ENCODE peak calls at places on chromosomes 7 and 10, in eight cellular contexts. One of them, this sample, is unnamed.

GRCh38 chr7:103752995-103753394 is 236.5 kb downstream of the RELN start:
- DNase-seq in T follicular helper cell: no peak
- DNase-seq in naive thymus-derived CD4-positive, alpha-beta T cell: no peak
- DNase-seq in nephron progenitor cell: no peak
- DNase-seq in foreskin keratinocyte: peak
- DNase-seq in activated T-cell treated with anti-CD3 and anti-CD28 coated beads, Interleukin-2, amount 50 U/mL, for 24 hours: no peak
- DNase-seq in activated T-helper 1 cell treated with anti-CD3 and anti-CD28 coated beads, Interleukin-2, amount 50 U/mL, for 16 hours: no peak
- DNase-seq in NT2/D1: no peak
- DNase-seq in this sample: no peak

GRCh38 chr7:41570766-41571165 is 132.1 kb downstream of the INHBA start:
- DNase-seq in activated T-cell treated with anti-CD3 and anti-CD28 coated beads, Interleukin-2, amount 50 U/mL, for 24 hours: no peak
- DNase-seq in activated T-helper 1 cell treated with anti-CD3 and anti-CD28 coated beads, Interleukin-2, amount 50 U/mL, for 16 hours: no peak
- DNase-seq in foreskin keratinocyte: no peak
- DNase-seq in NT2/D1: no peak
- DNase-seq in naive thymus-derived CD4-positive, alpha-beta T cell: no peak
- DNase-seq in T follicular helper cell: no peak
- DNase-seq in nephron progenitor cell: no peak
- DNase-seq in this sample: no peak

GRCh38 chr7:125857606-125858005 is 928.0 kb upstream of the POT1 start:
- DNase-seq in NT2/D1: no peak
- DNase-seq in foreskin keratinocyte: peak
- DNase-seq in T follicular helper cell: no peak
- DNase-seq in nephron progenitor cell: no peak
- DNase-seq in activated T-cell treated with anti-CD3 and anti-CD28 coated beads, Interleukin-2, amount 50 U/mL, for 24 hours: no peak
- DNase-seq in activated T-helper 1 cell treated with anti-CD3 and anti-CD28 coated beads, Interleukin-2, amount 50 U/mL, for 16 hours: no peak
- DNase-seq in naive thymus-derived CD4-positive, alpha-beta T cell: no peak
- DNase-seq in this sample: no peak

GRCh38 chr7:141744131-141744530 is 6.0 kb downstream of the SSBP1 start:
- DNase-seq in NT2/D1: no peak
- DNase-seq in foreskin keratinocyte: no peak
- DNase-seq in nephron progenitor cell: no peak
- DNase-seq in activated T-cell treated with anti-CD3 and anti-CD28 coated beads, Interleukin-2, amount 50 U/mL, for 24 hours: no peak
- DNase-seq in naive thymus-derived CD4-positive, alpha-beta T cell: no peak
- DNase-seq in activated T-helper 1 cell treated with anti-CD3 and anti-CD28 coated beads, Interleukin-2, amount 50 U/mL, for 16 hours: no peak
- DNase-seq in T follicular helper cell: no peak
- DNase-seq in this sample: no peak

GRCh38 chr7:47461161-47461560 is 120.8 kb downstream of the TNS3 start:
- DNase-seq in T follicular helper cell: no peak
- DNase-seq in nephron progenitor cell: no peak
- DNase-seq in activated T-cell treated with anti-CD3 and anti-CD28 coated beads, Interleukin-2, amount 50 U/mL, for 24 hours: no peak
- DNase-seq in NT2/D1: no peak
- DNase-seq in naive thymus-derived CD4-positive, alpha-beta T cell: no peak
- DNase-seq in activated T-helper 1 cell treated with anti-CD3 and anti-CD28 coated beads, Interleukin-2, amount 50 U/mL, for 16 hours: no peak
- DNase-seq in foreskin keratinocyte: no peak
- DNase-seq in this sample: no peak

GRCh38 chr7:303425-303824 is 13.5 kb downstream of the FOXL3 start:
- DNase-seq in naive thymus-derived CD4-positive, alpha-beta T cell: no peak
- DNase-seq in foreskin keratinocyte: no peak
- DNase-seq in T follicular helper cell: no peak
- DNase-seq in NT2/D1: no peak
- DNase-seq in activated T-cell treated with anti-CD3 and anti-CD28 coated beads, Interleukin-2, amount 50 U/mL, for 24 hours: no peak
- DNase-seq in nephron progenitor cell: no peak
- DNase-seq in activated T-helper 1 cell treated with anti-CD3 and anti-CD28 coated beads, Interleukin-2, amount 50 U/mL, for 16 hours: no peak
- DNase-seq in this sample: peak

GRCh38 chr10:122675278-122675677 is 24.4 kb downstream of the C10orf120 start:
- DNase-seq in naive thymus-derived CD4-positive, alpha-beta T cell: no peak
- DNase-seq in T follicular helper cell: no peak
- DNase-seq in activated T-helper 1 cell treated with anti-CD3 and anti-CD28 coated beads, Interleukin-2, amount 50 U/mL, for 16 hours: no peak
- DNase-seq in activated T-cell treated with anti-CD3 and anti-CD28 coated beads, Interleukin-2, amount 50 U/mL, for 24 hours: no peak
- DNase-seq in NT2/D1: no peak
- DNase-seq in nephron progenitor cell: no peak
- DNase-seq in foreskin keratinocyte: no peak
- DNase-seq in this sample: no peak

GRCh38 chr10:59340279-59340678 is 22.1 kb downstream of the FAM13C start:
- DNase-seq in NT2/D1: no peak
- DNase-seq in nephron progenitor cell: no peak
- DNase-seq in naive thymus-derived CD4-positive, alpha-beta T cell: no peak
- DNase-seq in foreskin keratinocyte: no peak
- DNase-seq in activated T-helper 1 cell treated with anti-CD3 and anti-CD28 coated beads, Interleukin-2, amount 50 U/mL, for 16 hours: no peak
- DNase-seq in activated T-cell treated with anti-CD3 and anti-CD28 coated beads, Interleukin-2, amount 50 U/mL, for 24 hours: no peak
- DNase-seq in T follicular helper cell: no peak
- DNase-seq in this sample: no peak

GRCh38 chr7:157570531-157571200 is 233.9 kb downstream of the DNAJB6 start:
- DNase-seq in activated T-helper 1 cell treated with anti-CD3 and anti-CD28 coated beads, Interleukin-2, amount 50 U/mL, for 16 hours: no peak
- DNase-seq in activated T-cell treated with anti-CD3 and anti-CD28 coated beads, Interleukin-2, amount 50 U/mL, for 24 hours: no peak
- DNase-seq in NT2/D1: no peak
- DNase-seq in foreskin keratinocyte: no peak
- DNase-seq in naive thymus-derived CD4-positive, alpha-beta T cell: no peak
- DNase-seq in nephron progenitor cell: no peak
- DNase-seq in T follicular helper cell: no peak
- DNase-seq in this sample: no peak

GRCh38 chr10:114195079-114195478 is 15.9 kb downstream of the TDRD1 start:
- DNase-seq in T follicular helper cell: no peak
- DNase-seq in nephron progenitor cell: no peak
- DNase-seq in activated T-cell treated with anti-CD3 and anti-CD28 coated beads, Interleukin-2, amount 50 U/mL, for 24 hours: no peak
- DNase-seq in activated T-helper 1 cell treated with anti-CD3 and anti-CD28 coated beads, Interleukin-2, amount 50 U/mL, for 16 hours: no peak
- DNase-seq in naive thymus-derived CD4-positive, alpha-beta T cell: no peak
- DNase-seq in foreskin keratinocyte: peak
- DNase-seq in NT2/D1: no peak
- DNase-seq in this sample: no peak

GRCh38 chr7:39696631-39697030 is 73.3 kb downstream of the RALA start:
- DNase-seq in nephron progenitor cell: no peak
- DNase-seq in T follicular helper cell: no peak
- DNase-seq in activated T-helper 1 cell treated with anti-CD3 and anti-CD28 coated beads, Interleukin-2, amount 50 U/mL, for 16 hours: no peak
- DNase-seq in foreskin keratinocyte: no peak
- DNase-seq in activated T-cell treated with anti-CD3 and anti-CD28 coated beads, Interleukin-2, amount 50 U/mL, for 24 hours: no peak
- DNase-seq in naive thymus-derived CD4-positive, alpha-beta T cell: no peak
- DNase-seq in NT2/D1: no peak
- DNase-seq in this sample: no peak

GRCh38 chr10:132700168-132701098 is 85.5 kb downstream of the NKX6-2 start:
- DNase-seq in T follicular helper cell: no peak
- DNase-seq in activated T-cell treated with anti-CD3 and anti-CD28 coated beads, Interleukin-2, amount 50 U/mL, for 24 hours: no peak
- DNase-seq in foreskin keratinocyte: no peak
- DNase-seq in nephron progenitor cell: no peak
- DNase-seq in NT2/D1: no peak
- DNase-seq in naive thymus-derived CD4-positive, alpha-beta T cell: no peak
- DNase-seq in activated T-helper 1 cell treated with anti-CD3 and anti-CD28 coated beads, Interleukin-2, amount 50 U/mL, for 16 hours: no peak
- DNase-seq in this sample: no peak

GRCh38 chr7:1402110-1402790 is 57.0 kb downstream of the MICALL2 start:
- DNase-seq in activated T-cell treated with anti-CD3 and anti-CD28 coated beads, Interleukin-2, amount 50 U/mL, for 24 hours: no peak
- DNase-seq in naive thymus-derived CD4-positive, alpha-beta T cell: no peak
- DNase-seq in NT2/D1: no peak
- DNase-seq in activated T-helper 1 cell treated with anti-CD3 and anti-CD28 coated beads, Interleukin-2, amount 50 U/mL, for 16 hours: no peak
- DNase-seq in foreskin keratinocyte: no peak
- DNase-seq in T follicular helper cell: no peak
- DNase-seq in nephron progenitor cell: no peak
- DNase-seq in this sample: no peak

GRCh38 chr7:158017226-158018060 is 570.2 kb downstream of the PTPRN2 start:
- DNase-seq in naive thymus-derived CD4-positive, alpha-beta T cell: no peak
- DNase-seq in foreskin keratinocyte: no peak
- DNase-seq in nephron progenitor cell: no peak
- DNase-seq in NT2/D1: no peak
- DNase-seq in T follicular helper cell: no peak
- DNase-seq in activated T-cell treated with anti-CD3 and anti-CD28 coated beads, Interleukin-2, amount 50 U/mL, for 24 hours: no peak
- DNase-seq in activated T-helper 1 cell treated with anti-CD3 and anti-CD28 coated beads, Interleukin-2, amount 50 U/mL, for 16 hours: no peak
- DNase-seq in this sample: no peak

GRCh38 chr10:82558208-82558607 is 683.2 kb downstream of the NRG3 start:
- DNase-seq in activated T-helper 1 cell treated with anti-CD3 and anti-CD28 coated beads, Interleukin-2, amount 50 U/mL, for 16 hours: no peak
- DNase-seq in activated T-cell treated with anti-CD3 and anti-CD28 coated beads, Interleukin-2, amount 50 U/mL, for 24 hours: no peak
- DNase-seq in NT2/D1: no peak
- DNase-seq in T follicular helper cell: no peak
- DNase-seq in foreskin keratinocyte: no peak
- DNase-seq in nephron progenitor cell: no peak
- DNase-seq in naive thymus-derived CD4-positive, alpha-beta T cell: no peak
- DNase-seq in this sample: no peak

GRCh38 chr10:99612167-99612831 is 7.9 kb downstream of the SLC25A28 start:
- DNase-seq in nephron progenitor cell: peak
- DNase-seq in naive thymus-derived CD4-positive, alpha-beta T cell: peak
- DNase-seq in activated T-cell treated with anti-CD3 and anti-CD28 coated beads, Interleukin-2, amount 50 U/mL, for 24 hours: peak
- DNase-seq in activated T-helper 1 cell treated with anti-CD3 and anti-CD28 coated beads, Interleukin-2, amount 50 U/mL, for 16 hours: no peak
- DNase-seq in T follicular helper cell: no peak
- DNase-seq in NT2/D1: peak
- DNase-seq in foreskin keratinocyte: peak
- DNase-seq in this sample: peak

GRCh38 chr10:17729630-17730029 is 22.4 kb upstream of the TMEM236 start:
- DNase-seq in NT2/D1: no peak
- DNase-seq in activated T-cell treated with anti-CD3 and anti-CD28 coated beads, Interleukin-2, amount 50 U/mL, for 24 hours: no peak
- DNase-seq in nephron progenitor cell: no peak
- DNase-seq in activated T-helper 1 cell treated with anti-CD3 and anti-CD28 coated beads, Interleukin-2, amount 50 U/mL, for 16 hours: no peak
- DNase-seq in foreskin keratinocyte: no peak
- DNase-seq in naive thymus-derived CD4-positive, alpha-beta T cell: no peak
- DNase-seq in T follicular helper cell: no peak
- DNase-seq in this sample: no peak

GRCh38 chr10:110901954-110902819 is 16.8 kb downstream of the BBIP1 start:
- DNase-seq in naive thymus-derived CD4-positive, alpha-beta T cell: no peak
- DNase-seq in NT2/D1: no peak
- DNase-seq in T follicular helper cell: no peak
- DNase-seq in nephron progenitor cell: no peak
- DNase-seq in activated T-cell treated with anti-CD3 and anti-CD28 coated beads, Interleukin-2, amount 50 U/mL, for 24 hours: no peak
- DNase-seq in foreskin keratinocyte: peak
- DNase-seq in activated T-helper 1 cell treated with anti-CD3 and anti-CD28 coated beads, Interleukin-2, amount 50 U/mL, for 16 hours: no peak
- DNase-seq in this sample: no peak

GRCh38 chr10:102776779-102777417 is 33.1 kb downstream of the WBP1L start:
- DNase-seq in NT2/D1: peak
- DNase-seq in activated T-cell treated with anti-CD3 and anti-CD28 coated beads, Interleukin-2, amount 50 U/mL, for 24 hours: no peak
- DNase-seq in T follicular helper cell: no peak
- DNase-seq in activated T-helper 1 cell treated with anti-CD3 and anti-CD28 coated beads, Interleukin-2, amount 50 U/mL, for 16 hours: no peak
- DNase-seq in foreskin keratinocyte: peak
- DNase-seq in naive thymus-derived CD4-positive, alpha-beta T cell: no peak
- DNase-seq in nephron progenitor cell: peak
- DNase-seq in this sample: peak

GRCh38 chr10:110498087-110498981 is 627 bp downstream of the DUSP5 start:
- DNase-seq in NT2/D1: no peak
- DNase-seq in T follicular helper cell: peak
- DNase-seq in naive thymus-derived CD4-positive, alpha-beta T cell: peak
- DNase-seq in foreskin keratinocyte: peak
- DNase-seq in nephron progenitor cell: peak
- DNase-seq in activated T-cell treated with anti-CD3 and anti-CD28 coated beads, Interleukin-2, amount 50 U/mL, for 24 hours: peak
- DNase-seq in activated T-helper 1 cell treated with anti-CD3 and anti-CD28 coated beads, Interleukin-2, amount 50 U/mL, for 16 hours: peak
- DNase-seq in this sample: peak

GRCh38 chr7:33143996-33144718 is 14.8 kb downstream of the BBS9 start:
- DNase-seq in NT2/D1: no peak
- DNase-seq in activated T-cell treated with anti-CD3 and anti-CD28 coated beads, Interleukin-2, amount 50 U/mL, for 24 hours: no peak
- DNase-seq in T follicular helper cell: no peak
- DNase-seq in naive thymus-derived CD4-positive, alpha-beta T cell: no peak
- DNase-seq in activated T-helper 1 cell treated with anti-CD3 and anti-CD28 coated beads, Interleukin-2, amount 50 U/mL, for 16 hours: no peak
- DNase-seq in foreskin keratinocyte: peak
- DNase-seq in nephron progenitor cell: no peak
- DNase-seq in this sample: no peak

GRCh38 chr7:137990251-137990901 is 11.5 kb downstream of the CREB3L2 start:
- DNase-seq in T follicular helper cell: no peak
- DNase-seq in naive thymus-derived CD4-positive, alpha-beta T cell: no peak
- DNase-seq in NT2/D1: no peak
- DNase-seq in activated T-helper 1 cell treated with anti-CD3 and anti-CD28 coated beads, Interleukin-2, amount 50 U/mL, for 16 hours: no peak
- DNase-seq in foreskin keratinocyte: peak
- DNase-seq in nephron progenitor cell: no peak
- DNase-seq in activated T-cell treated with anti-CD3 and anti-CD28 coated beads, Interleukin-2, amount 50 U/mL, for 24 hours: no peak
- DNase-seq in this sample: no peak

GRCh38 chr10:35388682-35389081 is 52.4 kb downstream of the CCNY start:
- DNase-seq in nephron progenitor cell: no peak
- DNase-seq in activated T-helper 1 cell treated with anti-CD3 and anti-CD28 coated beads, Interleukin-2, amount 50 U/mL, for 16 hours: no peak
- DNase-seq in foreskin keratinocyte: no peak
- DNase-seq in naive thymus-derived CD4-positive, alpha-beta T cell: no peak
- DNase-seq in T follicular helper cell: no peak
- DNase-seq in activated T-cell treated with anti-CD3 and anti-CD28 coated beads, Interleukin-2, amount 50 U/mL, for 24 hours: no peak
- DNase-seq in NT2/D1: no peak
- DNase-seq in this sample: no peak

GRCh38 chr7:23655433-23655832 is 24.6 kb upstream of the FAM221A start:
- DNase-seq in NT2/D1: no peak
- DNase-seq in activated T-cell treated with anti-CD3 and anti-CD28 coated beads, Interleukin-2, amount 50 U/mL, for 24 hours: no peak
- DNase-seq in activated T-helper 1 cell treated with anti-CD3 and anti-CD28 coated beads, Interleukin-2, amount 50 U/mL, for 16 hours: no peak
- DNase-seq in naive thymus-derived CD4-positive, alpha-beta T cell: no peak
- DNase-seq in T follicular helper cell: no peak
- DNase-seq in nephron progenitor cell: no peak
- DNase-seq in foreskin keratinocyte: no peak
- DNase-seq in this sample: no peak

GRCh38 chr10:75236178-75236825 is 545 bp upstream of the COMTD1 start:
- DNase-seq in NT2/D1: no peak
- DNase-seq in foreskin keratinocyte: no peak
- DNase-seq in activated T-cell treated with anti-CD3 and anti-CD28 coated beads, Interleukin-2, amount 50 U/mL, for 24 hours: no peak
- DNase-seq in activated T-helper 1 cell treated with anti-CD3 and anti-CD28 coated beads, Interleukin-2, amount 50 U/mL, for 16 hours: no peak
- DNase-seq in nephron progenitor cell: no peak
- DNase-seq in naive thymus-derived CD4-positive, alpha-beta T cell: no peak
- DNase-seq in T follicular helper cell: no peak
- DNase-seq in this sample: no peak

GRCh38 chr10:100811752-100812750 is 66.7 kb downstream of the PAX2 start:
- DNase-seq in T follicular helper cell: no peak
- DNase-seq in activated T-helper 1 cell treated with anti-CD3 and anti-CD28 coated beads, Interleukin-2, amount 50 U/mL, for 16 hours: no peak
- DNase-seq in foreskin keratinocyte: no peak
- DNase-seq in NT2/D1: no peak
- DNase-seq in naive thymus-derived CD4-positive, alpha-beta T cell: no peak
- DNase-seq in activated T-cell treated with anti-CD3 and anti-CD28 coated beads, Interleukin-2, amount 50 U/mL, for 24 hours: no peak
- DNase-seq in nephron progenitor cell: no peak
- DNase-seq in this sample: no peak

GRCh38 chr10:978826-979421 is 9.3 kb upstream of the GTPBP4 start:
- DNase-seq in activated T-cell treated with anti-CD3 and anti-CD28 coated beads, Interleukin-2, amount 50 U/mL, for 24 hours: no peak
- DNase-seq in T follicular helper cell: no peak
- DNase-seq in NT2/D1: no peak
- DNase-seq in naive thymus-derived CD4-positive, alpha-beta T cell: no peak
- DNase-seq in foreskin keratinocyte: no peak
- DNase-seq in nephron progenitor cell: no peak
- DNase-seq in activated T-helper 1 cell treated with anti-CD3 and anti-CD28 coated beads, Interleukin-2, amount 50 U/mL, for 16 hours: no peak
- DNase-seq in this sample: no peak

GRCh38 chr7:114051871-114052324 is 133.1 kb upstream of the PPP1R3A start:
- DNase-seq in nephron progenitor cell: no peak
- DNase-seq in NT2/D1: no peak
- DNase-seq in T follicular helper cell: no peak
- DNase-seq in foreskin keratinocyte: no peak
- DNase-seq in naive thymus-derived CD4-positive, alpha-beta T cell: no peak
- DNase-seq in activated T-helper 1 cell treated with anti-CD3 and anti-CD28 coated beads, Interleukin-2, amount 50 U/mL, for 16 hours: no peak
- DNase-seq in activated T-cell treated with anti-CD3 and anti-CD28 coated beads, Interleukin-2, amount 50 U/mL, for 24 hours: no peak
- DNase-seq in this sample: no peak

GRCh38 chr10:99852481-99853213 is 70.2 kb downstream of the ABCC2 start:
- DNase-seq in nephron progenitor cell: no peak
- DNase-seq in T follicular helper cell: no peak
- DNase-seq in naive thymus-derived CD4-positive, alpha-beta T cell: no peak
- DNase-seq in NT2/D1: no peak
- DNase-seq in activated T-cell treated with anti-CD3 and anti-CD28 coated beads, Interleukin-2, amount 50 U/mL, for 24 hours: no peak
- DNase-seq in foreskin keratinocyte: no peak
- DNase-seq in activated T-helper 1 cell treated with anti-CD3 and anti-CD28 coated beads, Interleukin-2, amount 50 U/mL, for 16 hours: no peak
- DNase-seq in this sample: no peak

This sample was measured in WTC11.